ENCODE peak calls at places on chromosome 1, in eight cellular contexts. M, P, D, X, W, J, I and F are unnamed samples.

GRCh38 chr1:76764638-76765572 is 102.4 kb upstream of the ST6GALNAC5 start:
- DNase-seq in I (no peak), D (peak; percentile 32), W (no peak), J (no peak), M (peak; percentile 32), P (peak; percentile 87), X (no peak), F (no peak)

GRCh38 chr1:93078935-93079654 is at the start of gene MTF2:
- DNase-seq in X (peak; percentile 92), J (peak; percentile 97), M (peak; percentile 96), P (peak; percentile 75), I (peak; percentile 91), W (peak; percentile 97), D (peak; percentile 98), F (peak; percentile 99)

GRCh38 chr1:22174446-22174845 is 31.5 kb upstream of the WNT4 start:
- DNase-seq in J (no peak), W (no peak), D (no peak), P (no peak), X (no peak), I (no peak), M (no peak), F (no peak)

GRCh38 chr1:18010408-18010807 is 97.2 kb upstream of the IGSF21 start:
- DNase-seq in M (peak; percentile 61), D (no peak), W (no peak), P (no peak), I (no peak), J (no peak), X (no peak), F (no peak)

GRCh38 chr1:25063591-25064416 is 133.7 kb upstream of the RUNX3 start:
- DNase-seq in D (peak; percentile 39), M (no peak), W (no peak), X (no peak), J (no peak), P (no peak), I (no peak), F (no peak)

GRCh38 chr1:110173466-110174117 is 23.3 kb downstream of the SLC6A17 start:
- DNase-seq in P (no peak), W (peak; percentile 46), D (no peak), X (no peak), M (no peak), I (no peak), J (no peak), F (no peak)

GRCh38 chr1:38800720-38801671 is 58.6 kb downstream of the RRAGC start:
- DNase-seq in D (peak; percentile 31), I (no peak), M (no peak), P (no peak), J (no peak), W (no peak), X (no peak), F (no peak)

GRCh38 chr1:156155760-156156495 is 2.5 kb downstream of the SEMA4A start:
- DNase-seq in X (no peak), W (no peak), M (no peak), D (no peak), P (no peak), J (no peak), I (no peak), F (no peak)

GRCh38 chr1:17369466-17369865 is 2.5 kb upstream of the PADI6 start:
- DNase-seq in M (no peak), J (peak; percentile 49), P (no peak), D (no peak), X (no peak), W (no peak), I (peak; percentile 83), F (no peak)

GRCh38 chr1:98034505-98034904 is 113.7 kb upstream of the DPYD start:
- DNase-seq in I (no peak), X (no peak), P (no peak), J (no peak), W (no peak), M (no peak), D (peak; percentile 37), F (no peak)

GRCh38 chr1:152533327-152533938 is 19.2 kb downstream of the CRCT1 start:
- DNase-seq in M (peak; percentile 72), P (no peak), I (no peak), J (no peak), X (no peak), D (peak; percentile 73), W (peak; percentile 2), F (no peak)

GRCh38 chr1:18495635-18496034 is 14.9 kb downstream of the KLHDC7A start:
- DNase-seq in J (no peak), W (no peak), I (no peak), X (no peak), P (no peak), M (no peak), D (no peak), F (peak; percentile 62)

GRCh38 chr1:55503663-55504305 is 288.6 kb upstream of the USP24 start:
- DNase-seq in D (no peak), I (no peak), W (peak; percentile 20), M (no peak), P (no peak), X (no peak), J (no peak), F (no peak)

GRCh38 chr1:111789666-111790316 is 34.1 kb downstream of the DDX20 start:
- DNase-seq in M (no peak), D (peak; percentile 6), W (peak; percentile 83), J (no peak), P (no peak), X (no peak), I (no peak), F (no peak)

GRCh38 chr1:198443374-198444233 is 96.9 kb downstream of the ATP6V1G3 start:
- DNase-seq in I (peak; percentile 95), P (no peak), W (peak; percentile 68), M (no peak), X (peak; percentile 92), D (peak; percentile 53), J (no peak), F (no peak)

GRCh38 chr1:235078927-235079381 is 49.7 kb downstream of the TOMM20 start:
- DNase-seq in J (no peak), M (no peak), D (peak; percentile 77), W (peak; percentile 57), X (no peak), I (peak; percentile 82), P (no peak), F (no peak)

GRCh38 chr1:160789702-160790611 is 6.0 kb upstream of the LY9 start:
- DNase-seq in D (no peak), I (no peak), M (no peak), P (no peak), J (no peak), W (no peak), X (no peak), F (no peak)

GRCh38 chr1:92792340-92792782 is 7.5 kb upstream of the EVI5 start:
- DNase-seq in I (no peak), M (no peak), W (no peak), D (no peak), X (peak; percentile 41), P (peak; percentile 15), J (no peak), F (no peak)

GRCh38 chr1:227411066-227411465 is 92.8 kb upstream of the CDC42BPA start:
- DNase-seq in X (no peak), W (peak; percentile 68), J (no peak), M (no peak), P (no peak), D (no peak), I (no peak), F (no peak)